ENCODE peak calls at places on chromosome 2, in seven cellular contexts. J, M, S, E, Z, L and G are unnamed samples.

GRCh38 chr2:71742953-71743601 is 289.7 kb downstream of the DYSF start:
- DNase-seq in Z (no peak), M (peak), J (no peak), S (no peak), E (no peak), L (peak), G (peak)

GRCh38 chr2:159449504-159450124 is 163.1 kb upstream of the WDSUB1 start:
- DNase-seq in E (no peak), Z (no peak), L (no peak), S (no peak), M (no peak), J (no peak), G (no peak)

GRCh38 chr2:5459041-5459440 is 233.1 kb upstream of the SOX11 start:
- DNase-seq in Z (no peak), S (no peak), J (no peak), E (no peak), M (no peak), L (no peak), G (no peak)

GRCh38 chr2:112156152-112156986 is 18.2 kb downstream of the FBLN7 start:
- DNase-seq in M (no peak), Z (no peak), E (no peak), S (peak), J (no peak), L (no peak), G (no peak)

GRCh38 chr2:183244300-183244849 is 120.1 kb downstream of the NUP35 start:
- DNase-seq in L (no peak), M (no peak), J (no peak), Z (no peak), E (no peak), S (no peak), G (no peak)

GRCh38 chr2:103005386-103005785 is 243.6 kb downstream of the TMEM182 start:
- DNase-seq in S (no peak), J (no peak), L (no peak), Z (no peak), M (no peak), E (no peak), G (no peak)

GRCh38 chr2:16818203-16818556 is 152.5 kb upstream of the CYRIA start:
- DNase-seq in L (no peak), J (no peak), M (no peak), Z (no peak), S (no peak), E (no peak), G (no peak)

GRCh38 chr2:157746234-157746950 is 117.7 kb upstream of the ACVR1C start:
- DNase-seq in S (no peak), Z (no peak), M (no peak), J (no peak), L (no peak), E (no peak), G (no peak)

GRCh38 chr2:225691711-225692110 is 292.2 kb downstream of the NYAP2 start:
- DNase-seq in M (no peak), Z (no peak), E (no peak), S (no peak), J (no peak), L (no peak), G (no peak)

GRCh38 chr2:205783872-205784510 is 101.7 kb downstream of the NRP2 start:
- DNase-seq in M (no peak), E (no peak), L (no peak), S (peak), Z (no peak), J (no peak), G (no peak)

GRCh38 chr2:102226612-102227351 is 40.0 kb downstream of the IL1RL2 start:
- DNase-seq in Z (no peak), E (no peak), M (no peak), L (no peak), S (no peak), J (no peak), G (no peak)

GRCh38 chr2:33583194-33583938 is 15.7 kb downstream of the FAM98A start:
- DNase-seq in S (peak), J (peak), Z (no peak), L (no peak), E (peak), M (peak), G (no peak)

GRCh38 chr2:150327546-150328495 is 159.6 kb downstream of the RND3 start:
- DNase-seq in E (no peak), L (no peak), Z (no peak), S (no peak), M (no peak), J (peak), G (no peak)

GRCh38 chr2:65663831-65664407 is 231.5 kb upstream of the SPRED2 start:
- DNase-seq in J (no peak), Z (no peak), L (no peak), S (no peak), M (no peak), E (no peak), G (no peak)

GRCh38 chr2:182763311-182763912 is 47.4 kb downstream of the DNAJC10 start:
- DNase-seq in E (no peak), L (peak), M (peak), Z (no peak), S (peak), J (peak), G (no peak)

GRCh38 chr2:155599834-155600233 is 732.7 kb downstream of the NR4A2 start:
- DNase-seq in J (no peak), E (no peak), S (no peak), L (no peak), M (no peak), Z (no peak), G (no peak)

GRCh38 chr2:3968736-3969135 is 265.4 kb downstream of the DCDC2C start:
- DNase-seq in S (no peak), E (no peak), M (no peak), Z (no peak), J (no peak), L (no peak), G (no peak)

GRCh38 chr2:3971313-3972192 is 268.2 kb downstream of the DCDC2C start:
- DNase-seq in E (no peak), J (no peak), Z (no peak), S (no peak), M (no peak), L (no peak), G (no peak)

GRCh38 chr2:3974765-3975164 is 271.4 kb downstream of the DCDC2C start:
- DNase-seq in J (no peak), L (no peak), S (no peak), Z (no peak), E (no peak), M (no peak), G (no peak)

GRCh38 chr2:3970791-3971190 is 267.4 kb downstream of the DCDC2C start:
- DNase-seq in Z (no peak), S (no peak), L (no peak), E (no peak), M (no peak), J (no peak), G (no peak)

DNA sequence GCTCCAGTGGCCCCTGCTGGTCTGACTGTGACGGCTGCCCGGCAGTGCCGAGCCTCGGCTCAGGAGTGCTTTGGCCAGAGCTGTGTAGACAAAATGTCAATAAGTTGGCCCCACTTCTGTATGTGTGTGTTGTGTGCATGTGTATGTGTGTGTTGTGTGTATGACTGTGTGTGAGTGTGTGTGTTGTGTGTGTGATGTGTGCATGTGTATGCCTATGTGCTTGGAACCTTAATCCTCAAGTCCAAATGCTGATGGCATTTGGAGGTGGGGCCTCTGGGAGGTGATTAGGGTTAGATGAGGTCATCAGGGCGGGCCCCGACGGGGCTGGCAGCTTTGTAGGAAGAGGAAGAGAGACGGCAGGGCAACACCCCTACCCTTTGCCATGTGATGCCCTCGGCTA is 269.0 kb downstream of the DCDC2C start:
- DNase-seq in J (no peak), E (no peak), L (no peak), S (no peak), Z (no peak), M (no peak), G (no peak)
- TF ChIP-seq POLR2AphosphoS5 in J (no peak), E (no peak), L (no peak), S (no peak), Z (no peak), M (no peak), G (no peak)

GRCh38 chr2:3322311-3322970 is 55.2 kb downstream of the EIPR1 start:
- DNase-seq in J (no peak), Z (no peak), E (no peak), M (no peak), S (no peak), L (no peak), G (no peak)
- TF ChIP-seq SIN3A in J (no peak), Z (no peak), E (no peak), M (no peak), S (no peak), L (no peak), G (no peak)

GRCh38 chr2:236250909-236251579 is 13.2 kb downstream of the ASB18 start:
- DNase-seq in M (no peak), L (no peak), Z (no peak), E (no peak), S (no peak), J (no peak), G (no peak)
- TF ChIP-seq POLR2AphosphoS5 in M (no peak), L (no peak), Z (no peak), E (no peak), S (no peak), J (no peak), G (no peak)

DNA sequence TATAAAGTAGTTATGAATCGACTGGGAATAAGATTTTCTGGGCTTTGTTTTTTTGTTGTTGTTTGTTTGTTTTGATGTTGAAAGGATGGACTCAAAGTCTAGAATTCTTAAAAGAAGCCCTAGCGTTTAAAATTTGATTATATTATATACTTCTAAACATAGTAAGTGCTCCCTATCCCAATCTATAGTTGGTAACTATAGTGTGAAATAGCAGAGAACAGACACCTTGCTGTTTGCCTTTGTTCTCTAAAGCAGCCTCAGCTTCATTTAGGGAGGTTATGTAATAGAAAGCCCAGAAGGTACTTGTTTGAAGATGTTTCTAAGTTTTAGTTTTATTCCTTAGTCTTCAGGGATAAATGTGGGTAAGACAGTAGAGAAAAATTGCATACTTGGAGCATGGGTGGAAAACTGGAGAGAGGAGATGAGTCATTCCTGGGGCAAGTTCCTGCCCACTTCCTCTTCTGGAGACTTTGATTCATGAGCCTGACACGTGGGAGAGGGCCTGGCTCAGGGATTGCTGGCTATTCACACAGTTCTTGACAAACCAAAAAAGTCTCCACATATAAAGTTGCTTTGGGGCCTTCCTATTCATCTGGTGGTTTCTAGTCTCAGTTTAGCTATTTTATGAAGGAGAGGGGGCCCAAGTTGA is 131.9 kb downstream of the MYO1B start:
- DNase-seq in J (no peak), M (peak), S (peak), L (peak), E (peak), Z (no peak), G (peak)
- TF ChIP-seq SIN3A in J (no peak), M (no peak), S (no peak), L (no peak), E (no peak), Z (no peak), G (no peak)

GRCh38 chr2:42939411-42940206 is 147.2 kb upstream of the HAAO start:
- DNase-seq in E (no peak), S (no peak), J (no peak), M (no peak), Z (no peak), L (no peak), G (no peak)
- TF ChIP-seq POLR2AphosphoS5 in E (no peak), S (no peak), J (no peak), M (no peak), Z (no peak), L (no peak), G (no peak)

GRCh38 chr2:86239326-86239725 is 40.1 kb downstream of the MRPL35 start:
- DNase-seq in M (no peak), L (no peak), Z (no peak), E (no peak), S (no peak), J (no peak), G (no peak)
- TF ChIP-seq SIN3A in M (no peak), L (no peak), Z (no peak), E (no peak), S (no peak), J (no peak), G (no peak)

GRCh38 chr2:239163306-239164070 is 237.3 kb downstream of the HDAC4 start:
- DNase-seq in Z (no peak), M (no peak), J (no peak), S (no peak), L (no peak), E (no peak), G (no peak)
- TF ChIP-seq POLR2AphosphoS5 in Z (no peak), M (no peak), J (no peak), S (no peak), L (no peak), E (no peak), G (no peak)

DNA sequence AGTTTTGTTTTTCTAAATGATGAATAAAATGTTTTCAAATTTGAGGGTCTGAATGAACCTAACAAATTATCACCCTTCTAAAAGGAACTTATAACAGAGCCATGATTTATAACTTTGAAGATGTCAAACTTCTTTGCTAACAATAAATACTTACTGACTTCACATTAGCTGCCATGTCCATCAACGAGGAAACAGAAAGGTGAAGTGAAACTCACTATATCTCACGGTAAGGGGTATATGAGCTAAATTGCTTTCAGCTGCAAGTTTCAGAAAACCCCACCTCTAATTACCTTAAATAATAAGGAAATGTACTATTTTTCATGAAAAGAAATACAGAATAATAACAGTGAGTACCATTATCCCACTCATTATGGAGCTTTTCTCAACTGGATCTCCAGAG is 350.8 kb upstream of the NT5C1B start:
- DNase-seq in E (peak), M (no peak), J (no peak), L (no peak), Z (no peak), S (no peak), G (no peak)
- TF ChIP-seq SIN3A in E (no peak), M (no peak), J (no peak), L (no peak), Z (no peak), S (no peak), G (no peak)